ENCODE peak calls at places on chromosome 16, in eight cellular contexts. X, R, O, E, G, W, V and Q are unnamed samples.

GRCh38 chr16:10170016-10170415 is 12.2 kb downstream of the GRIN2A start:
- DNase-seq in E (no peak), R (no peak), X (no peak), G (no peak), O (no peak), W (no peak), V (no peak), Q (no peak)

GRCh38 chr16:25855063-25855462 is 163.3 kb downstream of the HS3ST4 start:
- DNase-seq in X (no peak), E (no peak), O (no peak), V (no peak), W (no peak), R (no peak), G (no peak), Q (no peak)

GRCh38 chr16:59880626-59881025 is 1146.5 kb upstream of the GOT2 start:
- DNase-seq in X (no peak), W (no peak), E (no peak), R (no peak), V (no peak), G (no peak), O (no peak), Q (no peak)

GRCh38 chr16:66580605-66581209 is 1.4 kb downstream of the CMTM2 start:
- DNase-seq in O (no peak), X (no peak), R (peak; percentile 75), G (no peak), W (no peak), V (no peak), E (no peak), Q (peak; percentile 17)

GRCh38 chr16:17375388-17376304 is 95.1 kb downstream of the XYLT1 start:
- DNase-seq in G (no peak), X (no peak), W (no peak), R (no peak), O (no peak), E (no peak), V (peak; percentile 40), Q (no peak)

GRCh38 chr16:19075511-19075910 is 8.1 kb downstream of the COQ7 start:
- DNase-seq in E (no peak), R (no peak), W (no peak), X (no peak), V (no peak), O (no peak), G (no peak), Q (no peak)

GRCh38 chr16:66269631-66270332 is 96.7 kb upstream of the CDH5 start:
- DNase-seq in R (no peak), O (no peak), E (no peak), W (no peak), G (no peak), V (no peak), X (no peak), Q (no peak)

GRCh38 chr16:66740533-66740932 is 10.9 kb downstream of the DYNC1LI2 start:
- DNase-seq in G (no peak), X (no peak), E (no peak), W (no peak), V (no peak), O (no peak), R (no peak), Q (no peak)

GRCh38 chr16:24309222-24309905 is 53.2 kb downstream of the CACNG3 start:
- DNase-seq in R (peak; percentile 55), V (no peak), E (no peak), W (peak; percentile 66), O (no peak), G (no peak), X (no peak), Q (no peak)

GRCh38 chr16:15976929-15977637 is 27.7 kb downstream of the ABCC1 start:
- DNase-seq in W (no peak), R (no peak), V (no peak), E (no peak), G (no peak), X (no peak), O (no peak), Q (peak; percentile 91)

GRCh38 chr16:20075243-20075642 is 1.6 kb upstream of the GPR139 start:
- DNase-seq in G (no peak), R (no peak), W (no peak), O (no peak), V (no peak), X (no peak), E (no peak), Q (no peak)

GRCh38 chr16:8087597-8088279 is 502.6 kb downstream of the TMEM114 start:
- DNase-seq in X (no peak), G (no peak), V (no peak), W (no peak), R (no peak), E (no peak), O (no peak), Q (no peak)

GRCh38 chr16:49345829-49346228 is 27.8 kb upstream of the C16orf78 start:
- DNase-seq in G (no peak), X (no peak), E (no peak), O (no peak), R (no peak), V (peak; percentile 50), W (no peak), Q (peak; percentile 71)

GRCh38 chr16:81447383-81448101 is 2.9 kb downstream of the CMIP start:
- DNase-seq in E (no peak), W (peak; percentile 52), O (no peak), G (no peak), R (peak; percentile 82), V (no peak), X (peak; percentile 50), Q (peak; percentile 15)
- H3K4me1 ChIP-seq in E (peaks cover 63% of the 10 kb centered on the region), W (peaks cover 57% of the 10 kb centered on the region), O (peaks cover 13% of the 10 kb centered on the region), G (peaks cover 74% of the 10 kb centered on the region), R (peaks cover 25% of the 10 kb centered on the region), V (peaks cover 57% of the 10 kb centered on the region), X (peaks cover 41% of the 10 kb centered on the region), Q (peaks cover 27% of the 10 kb centered on the region)

DNA sequence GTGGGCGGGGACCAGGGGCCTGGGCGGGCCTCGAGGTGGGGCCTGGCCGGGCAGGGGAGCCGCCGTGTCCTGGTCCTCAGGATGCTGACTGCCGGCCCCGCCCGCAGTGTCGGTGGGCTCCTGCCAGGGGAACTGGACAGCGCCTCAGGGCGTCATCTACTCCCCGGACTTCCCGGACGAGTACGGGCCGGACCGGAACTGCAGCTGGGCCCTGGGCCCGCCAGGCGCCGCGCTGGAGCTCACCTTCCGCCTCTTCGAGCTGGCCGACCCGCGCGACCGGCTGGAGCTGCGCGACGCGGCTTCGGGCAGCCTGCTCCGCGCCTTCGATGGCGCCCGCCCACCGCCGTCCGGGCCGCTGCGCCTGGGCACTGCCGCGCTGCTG is 2.4 kb upstream of the PAQR4 start:
- DNase-seq in G (peak; percentile 19), R (no peak), O (no peak), X (peak; percentile 34), V (no peak), E (no peak), W (peak; percentile 64), Q (peak; percentile 16)
- H3K4me3 ChIP-seq in G (no peak overlapping the region), R (no peak overlapping the region), O (peak overlapping the region; percentile 43), X (peak overlapping the region; percentile 17), V (no peak overlapping the region), E (peak overlapping the region; percentile 16), W (no peak overlapping the region), Q (no peak overlapping the region)

GRCh38 chr16:57663436-57663835 is 4.7 kb upstream of the ADGRG3 start:
- DNase-seq in G (no peak), E (no peak), R (no peak), V (no peak), X (no peak), W (no peak), O (no peak), Q (no peak)

GRCh38 chr16:57661936-57662906 is 5.9 kb upstream of the ADGRG3 start:
- DNase-seq in G (no peak), W (no peak), R (no peak), E (no peak), X (no peak), O (no peak), V (no peak), Q (no peak)

GRCh38 chr16:57661510-57661909 is 6.6 kb upstream of the ADGRG3 start:
- DNase-seq in X (no peak), W (no peak), E (no peak), G (no peak), V (no peak), O (no peak), R (no peak), Q (no peak)

GRCh38 chr16:57658878-57659674 is 9.0 kb upstream of the ADGRG3 start:
- DNase-seq in R (no peak), X (no peak), W (no peak), G (no peak), O (no peak), V (no peak), E (no peak), Q (no peak)

DNA sequence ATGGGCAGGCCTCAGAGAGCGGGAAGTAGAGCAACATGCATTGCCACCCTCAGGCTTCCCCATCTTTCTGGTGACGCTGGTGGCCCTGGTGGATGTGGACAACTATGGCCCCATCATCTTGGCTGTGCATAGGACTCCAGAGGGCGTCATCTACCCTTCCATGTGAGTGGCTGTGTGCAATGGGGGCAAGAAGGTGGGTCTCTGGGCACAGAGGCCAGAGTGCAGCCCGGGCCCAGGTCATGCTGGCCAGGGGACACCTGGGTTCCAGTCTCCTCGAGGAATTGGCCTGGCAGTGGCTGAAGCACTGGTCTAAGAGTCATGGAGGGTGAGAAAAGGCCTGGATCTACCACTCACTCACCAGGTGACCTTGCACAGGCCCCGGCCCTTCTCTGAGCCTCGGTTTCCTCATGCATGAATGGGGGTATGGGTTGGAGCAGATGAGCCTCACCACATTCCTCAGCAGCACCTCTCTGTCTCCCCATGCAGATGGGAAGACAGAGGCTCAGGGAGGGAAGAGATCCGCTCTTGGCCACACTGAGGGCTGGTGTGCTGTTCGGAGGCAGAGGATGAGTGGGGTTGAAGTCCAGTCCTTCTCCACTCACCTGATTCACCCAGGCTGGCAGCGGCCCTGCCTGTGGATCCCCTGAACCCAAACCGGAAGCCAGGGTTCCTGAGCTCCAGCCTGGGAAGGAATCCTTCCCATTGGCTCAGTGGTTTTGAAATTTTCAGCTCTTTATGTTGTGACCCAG is 7.2 kb upstream of the ADGRG3 start:
- DNase-seq in X (no peak), R (no peak), G (no peak), V (no peak), E (no peak), O (no peak), W (no peak), Q (no peak)
- TF ChIP-seq CTCF in X (no peak), R (no peak), G (no peak), V (no peak), E (no peak), O (no peak), W (no peak), Q (no peak)

GRCh38 chr16:89443727-89444084 is 46.7 kb downstream of the ANKRD11 start:
- DNase-seq in R (no peak), E (peak; percentile 51), W (peak; percentile 77), V (no peak), X (peak; percentile 71), G (no peak), O (no peak), Q (no peak)
- H3K4me1 ChIP-seq in R (peaks cover 70% of the 10 kb centered on the region), E (peaks cover 97% of the 10 kb centered on the region), W (peaks cover 83% of the 10 kb centered on the region), V (peaks cover 42% of the 10 kb centered on the region), X (peaks cover 75% of the 10 kb centered on the region), G (peaks cover 94% of the 10 kb centered on the region), O (peaks cover 88% of the 10 kb centered on the region), Q (peaks cover 53% of the 10 kb centered on the region)

GRCh38 chr16:22188595-22189442 is 17.3 kb upstream of the EEF2K start:
- DNase-seq in G (peak; percentile 72), W (peak; percentile 82), X (peak; percentile 67), O (peak; percentile 21), E (peak; percentile 39), V (peak; percentile 88), R (peak; percentile 81), Q (peak; percentile 84)
- H3K4me3 ChIP-seq in G (peak overlapping the region; percentile 47), W (no peak overlapping the region), X (no peak overlapping the region), O (peak overlapping the region; percentile 79), E (no peak overlapping the region), V (peak overlapping the region; percentile 78), R (no peak overlapping the region), Q (no peak overlapping the region)